ENCODE peak calls at places on chromosomes 11 and 22, in eight cellular contexts. M is CD8-positive, alpha-beta T cell; Z is suprapubic skin; B is Peyer's patch; T is right atrium auricular region; G is stomach; S is cardiac muscle cell; I is A549. N is an unnamed sample.

GRCh38 chr11:12950681-12951080 is 58.4 kb upstream of the RASSF10 start:
- DNase-seq in B (no peak), Z (no peak), M (no peak), G (no peak), S (peak; percentile 23), T (no peak), I (no peak), N (no peak)

GRCh38 chr11:46293616-46294015 is 16.2 kb downstream of the CREB3L1 start:
- DNase-seq in T (no peak), Z (no peak), I (no peak), B (no peak), S (peak; percentile 80), M (no peak), G (no peak), N (no peak)

GRCh38 chr11:39651857-39652461 is 1807.5 kb downstream of the LRRC4C start:
- DNase-seq in T (no peak), B (no peak), Z (no peak), S (no peak), I (no peak), M (no peak), G (no peak), N (no peak)

GRCh38 chr11:74280494-74280893 is 30.9 kb downstream of the P4HA3 start:
- DNase-seq in Z (no peak), I (no peak), S (no peak), M (no peak), B (no peak), T (no peak), G (no peak), N (no peak)

GRCh38 chr11:83072689-83073242 is 1.1 kb upstream of the RAB30 start:
- DNase-seq in B (no peak), G (no peak), T (no peak), M (no peak), Z (no peak), S (no peak), I (no peak), N (peak; percentile 27)

GRCh38 chr11:57336111-57336666 is 497 bp upstream of the SSRP1 start:
- DNase-seq in G (no peak), B (no peak), S (no peak), Z (no peak), M (no peak), T (no peak), I (no peak), N (no peak)

GRCh38 chr11:6505577-6506240 is 8.6 kb downstream of the DNHD1 start:
- DNase-seq in G (no peak), S (peak; percentile 76), T (no peak), M (no peak), B (peak; percentile 55), Z (no peak), I (peak; percentile 43), N (peak; percentile 80)

GRCh38 chr11:76185931-76186401 is 20.3 kb downstream of the WNT11 start:
- DNase-seq in Z (peak; percentile 80), M (no peak), G (no peak), S (peak; percentile 74), B (no peak), T (peak; percentile 79), I (no peak), N (no peak)

GRCh38 chr11:124551987-124552386 is 8.5 kb upstream of the OR8B12 start:
- DNase-seq in B (no peak), I (no peak), G (no peak), S (no peak), Z (no peak), M (no peak), T (no peak), N (no peak)

GRCh38 chr11:134578807-134579708 is 167.0 kb upstream of the B3GAT1 start:
- DNase-seq in B (no peak), I (no peak), Z (no peak), G (no peak), S (no peak), T (peak; percentile 36), M (no peak), N (no peak)

GRCh38 chr11:110174645-110175310 is 81.6 kb downstream of the ZC3H12C start:
- DNase-seq in S (peak; percentile 47), I (no peak), B (no peak), T (peak; percentile 55), Z (no peak), M (no peak), G (no peak), N (no peak)

GRCh38 chr22:19059481-19060278 is 62.5 kb downstream of the DGCR2 start:
- DNase-seq in T (peak; percentile 47), I (no peak), S (no peak), G (peak; percentile 41), M (no peak), Z (peak; percentile 44), B (peak; percentile 32), N (no peak)

GRCh38 chr22:19060356-19061009 is 61.7 kb downstream of the DGCR2 start:
- DNase-seq in G (no peak), Z (peak; percentile 29), M (no peak), I (no peak), B (no peak), T (peak; percentile 9), S (no peak), N (no peak)

GRCh38 chr22:19057539-19057938 is 64.7 kb downstream of the DGCR2 start:
- DNase-seq in S (no peak), T (no peak), Z (peak; percentile 15), G (peak; percentile 24), B (no peak), I (no peak), M (no peak), N (no peak)

GRCh38 chr22:19057999-19058491 is 64.2 kb downstream of the DGCR2 start:
- DNase-seq in Z (peak; percentile 40), S (no peak), G (peak; percentile 17), T (no peak), I (no peak), M (no peak), B (peak; percentile 38), N (no peak)

GRCh38 chr22:19058713-19059451 is 63.3 kb downstream of the DGCR2 start:
- DNase-seq in S (no peak), I (no peak), B (peak; percentile 38), G (peak; percentile 28), T (no peak), Z (peak; percentile 51), M (no peak), N (no peak)
- TF ChIP-seq CTCF in S (no peak), I (no peak), B (no peak), G (no peak), T (no peak), Z (no peak), M (no peak), N (peak; percentile 20)

GRCh38 chr22:50199251-50199721 is 1.5 kb upstream of the SELENOO start:
- DNase-seq in Z (no peak), B (no peak), M (no peak), T (no peak), I (no peak), S (no peak), G (no peak), N (no peak)
- H3K4me3 ChIP-seq in Z (no peak overlapping the region), B (no peak overlapping the region), M (peak overlapping the region; percentile 68), T (no peak overlapping the region), I (no peak overlapping the region), S (no peak overlapping the region), G (no peak overlapping the region), N (no peak overlapping the region)

DNA sequence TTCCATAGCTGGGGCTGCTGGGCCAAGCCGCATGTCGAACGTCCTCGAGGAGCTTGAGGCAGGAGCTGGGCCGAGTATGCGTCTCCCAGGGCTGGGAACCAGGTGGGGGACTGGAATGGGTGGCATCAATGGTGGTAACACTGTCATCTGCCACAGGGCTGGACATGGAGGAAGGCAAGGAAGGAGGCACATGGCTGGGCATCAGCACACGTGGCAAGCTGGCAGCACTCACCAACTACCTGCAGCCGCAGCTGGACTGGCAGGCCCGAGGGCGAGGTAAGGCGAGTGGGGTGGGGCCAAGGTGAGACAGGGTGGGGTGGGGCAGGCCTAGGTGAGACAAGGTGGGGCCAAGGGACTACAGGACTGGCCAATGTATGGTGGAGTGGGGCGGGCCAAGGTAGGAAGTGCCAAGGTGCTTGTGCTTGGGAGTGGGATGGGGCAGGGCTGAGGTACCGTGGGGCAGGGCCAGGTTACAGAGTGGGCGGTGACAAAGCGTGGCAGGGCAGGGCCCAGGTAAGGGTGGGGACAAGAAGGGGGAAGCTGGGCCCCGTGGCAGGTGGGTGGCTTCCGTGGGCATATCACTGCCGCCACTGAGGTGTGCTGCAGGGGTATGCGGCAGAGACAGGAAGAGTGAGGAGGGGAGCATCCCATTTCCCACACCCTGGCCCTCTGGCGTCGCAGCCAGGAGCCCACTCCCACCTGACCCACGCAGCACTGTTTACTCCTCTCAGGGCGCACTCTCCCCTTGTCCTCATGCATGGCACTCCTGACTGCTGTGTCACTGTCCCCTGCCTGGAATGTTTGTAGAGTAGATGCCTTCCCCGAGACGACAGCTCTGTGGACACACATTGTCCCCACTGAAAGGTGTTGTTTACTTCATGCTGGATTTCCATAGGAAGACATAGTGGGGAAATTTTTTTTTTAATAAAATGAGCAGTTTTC is 27.5 kb upstream of the DGCR8 start:
- DNase-seq in Z (no peak), I (no peak), B (peak; percentile 63), T (no peak), G (peak; percentile 58), S (no peak), M (no peak), N (no peak)
- H3K4me1 ChIP-seq in Z (no peaks in the 10 kb centered on the region), I (no peaks in the 10 kb centered on the region), B (no peaks in the 10 kb centered on the region), T (no peaks in the 10 kb centered on the region), G (no peaks in the 10 kb centered on the region), S (no peaks in the 10 kb centered on the region), M (no peaks in the 10 kb centered on the region), N (no peaks in the 10 kb centered on the region)

GRCh38 chr11:122814401-122814800 is 23.9 kb upstream of the CRTAM start:
- DNase-seq in Z (no peak), M (no peak), G (no peak), I (no peak), S (peak; percentile 10), B (no peak), T (no peak), N (no peak)
- TF ChIP-seq CTCF in Z (no peak), M (peak; percentile 25), G (no peak), I (peak; percentile 11), S (peak; percentile 30), B (no peak), T (no peak), N (peak; percentile 51)

DNA sequence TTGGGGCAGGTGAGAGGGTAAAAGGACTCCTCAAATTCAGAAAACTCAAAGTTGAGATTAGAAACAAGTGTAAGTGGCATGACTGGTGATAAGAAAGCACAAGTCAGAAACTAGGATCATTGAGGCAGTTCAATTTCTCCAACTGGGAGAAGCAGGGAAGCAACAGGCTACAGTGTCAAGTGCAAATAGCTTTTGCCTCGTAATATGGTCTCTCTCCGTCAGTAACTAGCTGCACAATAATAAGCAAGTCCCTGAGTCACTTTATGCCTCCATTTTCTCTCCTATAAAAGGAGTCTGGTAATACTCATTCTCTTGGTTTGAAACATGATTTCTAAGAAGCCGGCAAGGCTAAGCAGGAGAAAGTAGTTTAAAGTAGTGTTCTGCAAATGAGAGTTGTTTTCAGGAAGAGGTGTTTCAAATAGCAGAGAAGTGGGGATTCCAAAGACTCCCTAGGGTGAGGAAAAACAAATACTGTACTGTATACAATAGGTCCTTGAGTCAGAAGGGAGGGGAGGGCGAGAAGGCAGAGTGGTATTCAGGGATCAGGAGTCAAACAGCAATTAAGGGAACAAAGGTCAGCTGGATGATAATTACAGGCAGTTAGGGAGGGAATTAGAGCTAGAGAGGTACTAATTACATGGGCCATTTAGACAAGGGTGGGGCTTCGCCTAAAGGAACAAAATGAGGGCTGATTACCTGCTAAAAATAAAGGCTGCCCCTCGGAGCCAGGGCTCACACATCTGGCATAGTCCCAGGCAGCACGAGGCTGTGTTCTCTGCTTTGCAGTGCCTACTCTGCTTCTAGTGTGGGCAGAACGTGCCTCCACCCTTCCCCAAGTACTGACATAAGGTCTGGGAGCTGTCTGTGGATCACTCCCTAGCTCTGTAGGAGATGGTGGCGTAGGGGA is 96.0 kb upstream of the BDNF start:
- DNase-seq in T (no peak), S (no peak), B (peak; percentile 72), M (no peak), G (peak; percentile 26), I (no peak), Z (no peak), N (no peak)
- H3K4me3 ChIP-seq in T (no peak overlapping the region), S (no peak overlapping the region), B (no peak overlapping the region), M (no peak overlapping the region), G (no peak overlapping the region), I (no peak overlapping the region), Z (no peak overlapping the region), N (no peak overlapping the region)